ENCODE peak calls at places on chromosomes 2 and 18, in six cellular contexts. M is A549, N is IMR-90, R is GM12878, T is HepG2, G is SK-N-SH. H is an unnamed sample.

GRCh38 chr2:7203056-7203467 is 285.9 kb downstream of the RNF144A start:
- DNase-seq in R (peak; percentile 16), T (peak; percentile 49), M (peak; percentile 71), G (peak; percentile 71), N (peak; percentile 56), H (peak; percentile 35)

GRCh38 chr18:47908523-47909039 is 21.9 kb downstream of the SMAD2 start:
- DNase-seq in T (no peak), R (no peak), M (no peak), N (no peak), G (no peak), H (no peak)

GRCh38 chr2:71922091-71922490 is 225.6 kb downstream of the CYP26B1 start:
- DNase-seq in G (no peak), M (no peak), R (no peak), T (no peak), N (no peak), H (no peak)

GRCh38 chr2:27303093-27304025 is 4.9 kb downstream of the UCN start:
- DNase-seq in R (no peak), M (peak; percentile 80), T (peak; percentile 86), G (peak; percentile 85), N (peak; percentile 72), H (peak; percentile 82)

GRCh38 chr2:46163804-46164569 is 133.2 kb upstream of the EPAS1 start:
- DNase-seq in G (no peak), R (no peak), M (peak; percentile 94), T (no peak), N (peak; percentile 33), H (no peak)

GRCh38 chr18:24368749-24369148 is 28.9 kb downstream of the OSBPL1A start:
- DNase-seq in N (peak; percentile 20), M (no peak), G (no peak), R (no peak), T (no peak), H (no peak)

GRCh38 chr2:46876741-46877384 is 38.7 kb downstream of the MCFD2 start:
- DNase-seq in T (peak; percentile 67), G (peak; percentile 73), R (no peak), M (peak; percentile 91), N (peak; percentile 88), H (peak; percentile 54)

GRCh38 chr2:121028577-121028976 is 256.4 kb downstream of the TFCP2L1 start:
- DNase-seq in T (no peak), G (no peak), R (no peak), M (no peak), N (no peak), H (no peak)

GRCh38 chr2:121297217-121297830 is 12.3 kb upstream of the TFCP2L1 start:
- DNase-seq in M (peak; percentile 50), N (peak; percentile 17), T (peak; percentile 41), R (no peak), G (peak; percentile 79), H (peak; percentile 39)

GRCh38 chr2:224807153-224807964 is 91.2 kb upstream of the CCDC195 start:
- DNase-seq in N (no peak), M (peak; percentile 7), G (no peak), R (no peak), T (no peak), H (no peak)

GRCh38 chr2:150919899-150920298 is 341.8 kb downstream of the RBM43 start:
- DNase-seq in G (no peak), M (no peak), T (no peak), N (peak; percentile 42), R (no peak), H (no peak)

GRCh38 chr2:160175169-160176130 is 24.6 kb downstream of the ITGB6 start:
- DNase-seq in T (no peak), R (no peak), M (no peak), N (no peak), G (no peak), H (no peak)

GRCh38 chr2:119214453-119214852 is 9.2 kb upstream of the STEAP3 start:
- DNase-seq in T (no peak), N (no peak), R (no peak), M (no peak), G (no peak), H (no peak)

GRCh38 chr2:146665801-146666200 is 1179.0 kb upstream of the ACVR2A start:
- DNase-seq in M (no peak), N (peak; percentile 12), T (no peak), G (no peak), R (no peak), H (no peak)

GRCh38 chr2:207423886-207424285 is 105.9 kb upstream of the CREB1 start:
- DNase-seq in M (no peak), G (no peak), N (peak; percentile 98), R (peak; percentile 74), T (no peak), H (no peak)
- TF ChIP-seq SMC3 in M (no peak), G (no peak), N (no peak), R (no peak), T (no peak), H (no peak)

DNA sequence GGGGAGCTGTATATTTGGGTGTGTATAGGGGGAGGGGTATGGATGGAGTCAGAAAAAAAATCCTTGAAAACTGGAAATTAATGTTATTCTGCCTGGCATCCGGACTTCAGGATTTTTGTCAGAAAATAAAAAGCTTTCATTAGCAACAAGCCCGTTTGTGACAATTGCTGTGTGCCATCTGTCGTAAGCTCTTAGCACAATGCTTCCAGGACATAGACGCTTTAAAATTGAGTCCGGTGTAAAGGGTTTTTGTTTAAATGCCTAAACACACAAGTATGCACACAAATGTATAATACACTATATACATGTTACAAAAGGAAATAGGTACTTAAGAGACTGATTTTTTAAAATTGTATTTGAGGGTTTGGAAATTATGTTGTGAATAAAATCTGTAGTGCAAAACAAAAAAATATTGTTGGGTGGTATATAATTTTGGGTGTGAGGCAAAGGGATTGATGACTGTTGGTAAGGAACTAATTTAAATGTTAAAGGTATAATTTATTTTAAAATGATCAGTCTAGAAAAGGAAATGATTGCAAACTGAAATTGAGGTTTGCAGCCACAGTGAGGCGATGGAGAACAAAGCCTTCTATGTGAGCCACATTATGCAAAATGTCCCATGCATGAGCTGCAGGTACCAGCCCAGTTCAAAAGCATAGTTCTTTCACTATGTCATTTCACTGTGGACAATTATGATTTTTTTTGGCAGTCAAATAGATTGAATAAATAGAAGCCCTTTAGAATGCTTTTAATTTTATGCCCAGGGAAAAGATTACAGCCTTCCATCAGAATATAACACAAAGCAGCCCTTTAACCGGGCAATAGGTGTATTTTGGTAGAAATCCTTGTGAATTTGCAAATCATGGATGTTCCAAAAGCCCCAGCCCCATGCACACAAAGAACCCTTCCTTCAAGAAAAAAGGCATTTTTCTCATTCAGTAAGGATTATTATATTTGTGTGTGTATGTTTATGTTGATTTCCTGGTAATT is 1.5 kb downstream of the MAP2 start:
- DNase-seq in T (peak; percentile 32), N (peak; percentile 41), R (no peak), M (peak; percentile 52), G (peak; percentile 50), H (no peak)
- TF ChIP-seq SMC3 in T (no peak), N (peak; percentile 64), R (no peak), M (peak; percentile 88), G (peak; percentile 80), H (no peak)

GRCh38 chr2:29212009-29212408 is 96.8 kb downstream of the CLIP4 start:
- DNase-seq in R (no peak), N (no peak), M (no peak), G (no peak), T (peak; percentile 39), H (peak; percentile 3)
- TF ChIP-seq SMC3 in R (no peak), N (no peak), M (no peak), G (no peak), T (peak; percentile 74), H (no peak)

DNA sequence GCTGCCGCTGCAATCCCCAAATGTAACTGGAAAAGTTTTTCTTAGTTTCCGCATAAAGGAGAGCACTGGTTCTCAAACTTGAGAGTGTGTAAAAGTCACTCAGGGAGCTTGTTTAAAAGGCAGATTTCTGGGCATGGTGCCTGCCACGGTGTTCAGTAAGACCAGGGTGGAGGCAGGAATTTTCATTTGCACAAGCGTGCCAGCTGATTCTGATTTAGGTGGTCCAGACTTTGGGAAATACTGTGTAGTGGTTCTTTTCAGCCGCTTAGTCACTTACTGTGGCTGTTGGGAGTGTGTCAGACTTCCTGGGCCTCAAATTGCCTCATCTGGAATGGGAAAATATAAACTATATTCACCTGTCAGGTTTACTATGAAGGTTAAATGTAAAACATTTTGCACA is 788 bp downstream of the ARMC9 start:
- DNase-seq in N (peak; percentile 52), R (no peak), G (no peak), M (no peak), T (no peak), H (no peak)
- TF ChIP-seq SMC3 in N (no peak), R (no peak), G (no peak), M (no peak), T (no peak), H (no peak)

GRCh38 chr2:180696005-180696404 is 284.4 kb upstream of the UBE2E3 start:
- DNase-seq in R (no peak), M (no peak), T (no peak), G (no peak), N (no peak), H (no peak)
- TF ChIP-seq SMC3 in R (no peak), M (no peak), T (no peak), G (no peak), N (no peak), H (no peak)

GRCh38 chr2:85525567-85525966 is 13.4 kb upstream of the MAT2A start:
- DNase-seq in T (no peak), R (no peak), M (no peak), N (no peak), G (no peak), H (peak; percentile 6)

GRCh38 chr2:85523062-85523905 is 15.7 kb upstream of the MAT2A start:
- DNase-seq in T (no peak), N (no peak), G (no peak), M (peak; percentile 56), R (no peak), H (no peak)

GRCh38 chr2:85525029-85525428 is 13.9 kb upstream of the MAT2A start:
- DNase-seq in M (no peak), R (no peak), N (no peak), G (no peak), T (no peak), H (no peak)

GRCh38 chr2:85524567-85524923 is 14.4 kb upstream of the MAT2A start:
- DNase-seq in G (peak; percentile 75), R (no peak), N (no peak), T (no peak), M (no peak), H (peak; percentile 72)

GRCh38 chr2:85523906-85524566 is 14.9 kb upstream of the MAT2A start:
- DNase-seq in N (peak; percentile 61), R (no peak), T (no peak), M (no peak), G (peak; percentile 70), H (peak; percentile 6)
- TF ChIP-seq SMC3 in N (no peak), R (no peak), T (no peak), M (no peak), G (peak; percentile 20), H (no peak)